ENCODE peak calls at places on chromosomes 4 and X, in six cellular contexts. C is left ventricle myocardium inferior; P is nephron progenitor cell; W is cardiac fibroblast; H is cardiac muscle cell; L is CD4-positive, alpha-beta T cell. U is an unnamed sample.

GRCh38 chr4:175309041-175309440 is 390.9 kb downstream of the ADAM29 start:
- DNase-seq in H (no peak), W (peak; percentile 34), L (no peak), P (no peak), C (no peak), U (no peak)

GRCh38 chr4:158020734-158021346 is 152.0 kb downstream of the GASK1B start:
- DNase-seq in P (no peak), H (peak; percentile 34), W (peak; percentile 95), L (no peak), C (no peak), U (no peak)

GRCh38 chr4:44256414-44256813 is 192.2 kb downstream of the KCTD8 start:
- DNase-seq in H (peak; percentile 4), C (no peak), L (no peak), W (peak; percentile 1), P (no peak), U (peak; percentile 27)

GRCh38 chr4:56575820-56576429 is 70.3 kb downstream of the ARL9 start:
- DNase-seq in C (no peak), H (peak; percentile 32), P (no peak), W (peak; percentile 64), L (no peak), U (no peak)

GRCh38 chr4:108117473-108118182 is 51.1 kb downstream of the LEF1 start:
- DNase-seq in W (no peak), C (no peak), L (no peak), H (peak; percentile 79), P (peak; percentile 59), U (peak; percentile 73)

GRCh38 chr4:83335691-83336090 is 1.0 kb upstream of the HPSE start:
- DNase-seq in L (no peak), H (no peak), W (no peak), C (no peak), P (no peak), U (no peak)

GRCh38 chr4:107826427-107826980 is 1.8 kb downstream of the SGMS2 start:
- DNase-seq in C (no peak), L (no peak), P (no peak), W (no peak), H (no peak), U (no peak)

GRCh38 chr4:139581096-139581495 is 25.1 kb upstream of the SETD7 start:
- DNase-seq in H (no peak), C (no peak), W (no peak), L (no peak), P (no peak), U (no peak)

GRCh38 chr4:98781641-98782348 is 123.4 kb upstream of the TSPAN5 start:
- DNase-seq in P (no peak), C (no peak), H (no peak), L (no peak), W (no peak), U (no peak)

GRCh38 chr4:127586922-127587571 is 45.7 kb upstream of the INTU start:
- DNase-seq in L (no peak), P (peak; percentile 25), W (peak; percentile 55), H (peak; percentile 65), C (no peak), U (peak; percentile 74)

GRCh38 chr4:97491856-97492255 is 651.4 kb downstream of the STPG2 start:
- DNase-seq in W (no peak), P (no peak), C (no peak), H (no peak), L (no peak), U (no peak)

GRCh38 chrX:110667706-110668105 is 127.9 kb downstream of the CHRDL1 start:
- DNase-seq in L (no peak), H (peak; percentile 64), W (no peak), C (no peak), P (peak; percentile 30), U (peak; percentile 88)

GRCh38 chr4:94345267-94345666 is 2.6 kb upstream of the HPGDS start:
- DNase-seq in W (no peak), C (no peak), L (no peak), P (no peak), H (no peak), U (no peak)

GRCh38 chr4:142248946-142249345 is 597.2 kb downstream of the INPP4B start:
- DNase-seq in W (peak; percentile 87), L (no peak), P (no peak), H (no peak), C (no peak), U (no peak)

GRCh38 chrX:84993150-84993549 is 10.5 kb upstream of the APOOL start:
- DNase-seq in P (no peak), L (no peak), H (no peak), W (no peak), C (no peak), U (no peak)

GRCh38 chr4:168263039-168263438 is 55.5 kb downstream of the DDX60 start:
- DNase-seq in W (no peak), L (no peak), H (no peak), C (no peak), P (no peak), U (no peak)

GRCh38 chr4:121653214-121653613 is 43.6 kb downstream of the ANXA5 start:
- DNase-seq in P (no peak), L (no peak), W (no peak), H (no peak), C (no peak), U (no peak)

GRCh38 chr4:121648518-121648917 is 48.3 kb downstream of the ANXA5 start:
- DNase-seq in P (no peak), W (peak; percentile 74), L (no peak), H (no peak), C (no peak), U (no peak)

GRCh38 chr4:121651597-121651996 is 45.2 kb downstream of the ANXA5 start:
- DNase-seq in W (no peak), C (no peak), H (no peak), L (no peak), P (no peak), U (no peak)

GRCh38 chr4:121653986-121654385 is 42.8 kb downstream of the ANXA5 start:
- DNase-seq in P (no peak), W (no peak), L (no peak), H (no peak), C (no peak), U (no peak)

GRCh38 chr4:121650741-121651140 is 46.0 kb downstream of the ANXA5 start:
- DNase-seq in P (no peak), W (no peak), C (no peak), L (no peak), H (no peak), U (no peak)
- TF ChIP-seq CTCF in P (no peak), W (no peak), C (no peak), L (no peak), H (no peak), U (no peak)

DNA sequence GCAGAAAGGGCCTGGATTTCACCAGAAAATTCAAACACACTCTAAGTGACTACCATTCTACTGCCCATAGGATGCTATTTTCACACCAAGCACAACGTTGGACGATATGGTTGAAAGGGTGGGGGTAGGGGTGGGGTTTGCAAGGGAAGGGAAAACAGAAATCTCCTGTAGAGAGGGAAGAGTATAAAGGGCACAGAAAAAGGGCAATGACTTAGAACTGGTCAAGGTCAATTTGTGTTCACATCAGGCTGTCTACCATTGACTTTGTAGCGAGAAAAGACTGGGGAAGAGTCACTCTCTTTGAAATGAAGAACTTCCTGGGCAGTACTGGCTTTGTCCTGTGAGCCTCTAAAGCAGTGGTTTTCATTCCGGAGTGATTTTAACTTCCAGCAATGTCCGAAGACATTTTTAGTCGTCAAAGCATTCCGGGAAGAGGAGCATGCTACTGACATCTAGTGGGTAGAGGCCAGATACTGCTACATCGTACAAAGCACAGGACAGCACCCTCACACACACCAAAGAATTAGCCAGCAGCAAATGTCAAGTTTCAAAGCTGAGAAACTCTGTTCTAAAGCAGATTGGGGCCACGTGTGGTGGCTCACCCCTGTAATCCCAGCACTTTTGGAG is 48.4 kb upstream of the SLC7A3 start:
- DNase-seq in W (peak; percentile 52), H (peak; percentile 39), L (no peak), C (no peak), P (no peak), U (peak; percentile 50)
- TF ChIP-seq CTCF in W (peak; percentile 41), H (peak; percentile 58), L (no peak), C (peak; percentile 35), P (peak; percentile 9), U (peak; percentile 60)

GRCh38 chr4:761739-762138 is 56.1 kb downstream of the PCGF3 start:
- DNase-seq in C (no peak), H (no peak), L (no peak), W (no peak), P (no peak), U (no peak)

GRCh38 chr4:763191-763810 is 57.7 kb downstream of the PCGF3 start:
- DNase-seq in W (no peak), C (no peak), H (no peak), L (no peak), P (no peak), U (no peak)

GRCh38 chr4:761086-761485 is 55.5 kb downstream of the PCGF3 start:
- DNase-seq in H (no peak), W (no peak), L (no peak), P (no peak), C (no peak), U (no peak)

GRCh38 chr4:763922-764321 is 58.3 kb downstream of the PCGF3 start:
- DNase-seq in L (no peak), P (no peak), C (no peak), H (no peak), W (no peak), U (no peak)

GRCh38 chr4:762211-763190 is 56.9 kb downstream of the PCGF3 start:
- DNase-seq in P (no peak), C (no peak), W (peak; percentile 30), L (no peak), H (no peak), U (no peak)
- TF ChIP-seq CTCF in P (no peak), C (peak; percentile 7), W (peak; percentile 35), L (no peak), H (peak; percentile 25), U (peak; percentile 36)

GRCh38 chr4:6891436-6892170 is 18.0 kb upstream of the TBC1D14 start:
- DNase-seq in P (no peak), H (no peak), L (no peak), C (no peak), W (peak; percentile 45), U (no peak)

GRCh38 chr4:6894086-6894478 is 15.5 kb upstream of the TBC1D14 start:
- DNase-seq in P (no peak), W (no peak), H (no peak), C (no peak), L (no peak), U (no peak)

GRCh38 chr4:6892909-6893202 is 16.8 kb upstream of the TBC1D14 start:
- DNase-seq in C (no peak), L (no peak), W (no peak), P (no peak), H (no peak), U (no peak)

GRCh38 chr4:6893449-6894085 is 16.1 kb upstream of the TBC1D14 start:
- DNase-seq in P (no peak), C (no peak), L (no peak), H (no peak), W (no peak), U (no peak)

DNA sequence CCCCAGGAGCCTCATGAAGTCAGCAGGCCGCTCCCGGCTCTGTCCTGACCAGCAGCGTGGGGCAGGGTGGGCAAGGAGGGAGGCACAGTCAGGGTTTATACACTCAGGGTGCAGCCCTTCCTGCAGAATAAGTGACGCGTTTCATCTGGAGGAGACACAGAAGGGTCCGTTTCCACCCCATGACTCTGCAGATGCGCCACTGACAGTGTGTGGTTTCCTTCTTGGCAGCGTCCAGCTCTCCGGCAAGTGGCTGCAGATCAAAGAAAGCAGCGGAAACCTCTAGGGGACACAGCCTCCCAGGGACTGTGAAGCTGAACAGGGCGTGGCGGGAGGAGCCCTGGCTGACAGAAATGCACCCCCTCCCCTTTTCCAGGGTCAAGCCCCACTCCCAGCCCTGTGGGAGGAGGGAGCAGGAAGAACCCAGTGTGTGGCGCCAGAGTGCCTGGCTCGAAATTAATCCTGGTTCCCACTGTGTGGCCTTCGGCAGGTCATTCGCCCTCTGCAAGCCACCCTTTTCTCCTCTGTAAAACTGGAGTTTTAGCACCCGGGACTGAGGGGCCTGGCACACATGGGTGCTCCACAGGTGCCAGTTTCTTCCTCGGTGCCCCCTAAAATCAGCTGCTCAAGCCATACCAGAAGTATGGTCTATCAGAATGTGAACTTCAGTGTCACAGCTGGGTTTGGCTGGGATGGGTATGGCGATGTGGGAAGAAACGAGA is 17.3 kb upstream of the TBC1D14 start:
- DNase-seq in W (peak; percentile 65), H (peak; percentile 60), L (peak; percentile 21), P (peak; percentile 58), C (peak; percentile 45), U (peak; percentile 74)
- TF ChIP-seq CTCF in W (no peak), H (peak; percentile 35), L (no peak), P (no peak), C (peak; percentile 17), U (peak; percentile 45)